ENCODE peak calls at places on chromosome 13, in eight cellular contexts. One of them, this sample, is unnamed.
A peak's percentile ranks its signal among the peaks of the same experiment; 100 is the strongest.

GRCh38 chr13:53191091-53191490 is 162.5 kb downstream of the OLFM4 start:
- DNase-seq in endodermal cell: peak; percentile 81
- DNase-seq in astrocyte of the spinal cord: no peak
- DNase-seq in Calu3: no peak
- DNase-seq in tibial artery: no peak
- DNase-seq in activated B cell treated with CpG ODN at 0.5 μM for 24 hours: no peak
- DNase-seq in neural progenitor cell: peak; percentile 82
- DNase-seq in Peyer's patch: no peak
- DNase-seq in this sample: no peak

GRCh38 chr13:37929308-37929707 is 59.7 kb upstream of the TRPC4 start:
- DNase-seq in Calu3: no peak
- DNase-seq in astrocyte of the spinal cord: no peak
- DNase-seq in endodermal cell: no peak
- DNase-seq in activated B cell treated with CpG ODN at 0.5 μM for 24 hours: no peak
- DNase-seq in neural progenitor cell: peak; percentile 22
- DNase-seq in Peyer's patch: no peak
- DNase-seq in tibial artery: no peak
- DNase-seq in this sample: no peak

GRCh38 chr13:41494202-41494601 is 36.9 kb downstream of the RGCC start:
- DNase-seq in Peyer's patch: no peak
- DNase-seq in neural progenitor cell: no peak
- DNase-seq in astrocyte of the spinal cord: no peak
- DNase-seq in tibial artery: no peak
- DNase-seq in Calu3: no peak
- DNase-seq in endodermal cell: no peak
- DNase-seq in activated B cell treated with CpG ODN at 0.5 μM for 24 hours: no peak
- DNase-seq in this sample: no peak

GRCh38 chr13:53445682-53446081 is 417.1 kb downstream of the OLFM4 start:
- DNase-seq in Peyer's patch: no peak
- DNase-seq in activated B cell treated with CpG ODN at 0.5 μM for 24 hours: no peak
- DNase-seq in astrocyte of the spinal cord: no peak
- DNase-seq in Calu3: no peak
- DNase-seq in neural progenitor cell: no peak
- DNase-seq in tibial artery: no peak
- DNase-seq in endodermal cell: no peak
- DNase-seq in this sample: no peak

GRCh38 chr13:95067303-95067702 is 233.9 kb downstream of the ABCC4 start:
- DNase-seq in endodermal cell: no peak
- DNase-seq in astrocyte of the spinal cord: peak; percentile 15
- DNase-seq in neural progenitor cell: no peak
- DNase-seq in activated B cell treated with CpG ODN at 0.5 μM for 24 hours: no peak
- DNase-seq in Calu3: no peak
- DNase-seq in tibial artery: no peak
- DNase-seq in Peyer's patch: no peak
- DNase-seq in this sample: no peak

GRCh38 chr13:43805071-43805468 is 18.3 kb upstream of the ENOX1 start:
- DNase-seq in Calu3: peak; percentile 2
- DNase-seq in astrocyte of the spinal cord: peak; percentile 95
- DNase-seq in endodermal cell: peak; percentile 52
- DNase-seq in neural progenitor cell: no peak
- DNase-seq in Peyer's patch: no peak
- DNase-seq in tibial artery: no peak
- DNase-seq in activated B cell treated with CpG ODN at 0.5 μM for 24 hours: no peak
- DNase-seq in this sample: no peak

GRCh38 chr13:88063741-88064140 is 392.6 kb downstream of the SLITRK5 start:
- DNase-seq in Peyer's patch: no peak
- DNase-seq in tibial artery: no peak
- DNase-seq in neural progenitor cell: no peak
- DNase-seq in astrocyte of the spinal cord: peak; percentile 17
- DNase-seq in endodermal cell: no peak
- DNase-seq in activated B cell treated with CpG ODN at 0.5 μM for 24 hours: no peak
- DNase-seq in Calu3: no peak
- DNase-seq in this sample: no peak

GRCh38 chr13:44576396-44577235 is 486 bp upstream of the TSC22D1 start:
- DNase-seq in Peyer's patch: peak; percentile 57
- DNase-seq in neural progenitor cell: peak; percentile 62
- DNase-seq in Calu3: peak; percentile 31
- DNase-seq in tibial artery: no peak
- DNase-seq in astrocyte of the spinal cord: no peak
- DNase-seq in endodermal cell: peak; percentile 67
- DNase-seq in activated B cell treated with CpG ODN at 0.5 μM for 24 hours: no peak
- DNase-seq in this sample: no peak

GRCh38 chr13:47112205-47112896 is 215.5 kb upstream of the HTR2A start:
- DNase-seq in endodermal cell: peak; percentile 64
- DNase-seq in tibial artery: no peak
- DNase-seq in Calu3: no peak
- DNase-seq in neural progenitor cell: peak; percentile 65
- DNase-seq in activated B cell treated with CpG ODN at 0.5 μM for 24 hours: no peak
- DNase-seq in astrocyte of the spinal cord: peak; percentile 13
- DNase-seq in Peyer's patch: no peak
- DNase-seq in this sample: no peak

GRCh38 chr13:23175920-23176319 is 4.9 kb upstream of the SGCG start:
- DNase-seq in Calu3: no peak
- DNase-seq in tibial artery: no peak
- DNase-seq in activated B cell treated with CpG ODN at 0.5 μM for 24 hours: no peak
- DNase-seq in Peyer's patch: no peak
- DNase-seq in astrocyte of the spinal cord: peak; percentile 5
- DNase-seq in neural progenitor cell: no peak
- DNase-seq in endodermal cell: no peak
- DNase-seq in this sample: no peak

GRCh38 chr13:41049480-41049879 is 11.8 kb upstream of the WBP4 start:
- DNase-seq in neural progenitor cell: no peak
- DNase-seq in activated B cell treated with CpG ODN at 0.5 μM for 24 hours: no peak
- DNase-seq in Peyer's patch: no peak
- DNase-seq in tibial artery: no peak
- DNase-seq in endodermal cell: no peak
- DNase-seq in astrocyte of the spinal cord: no peak
- DNase-seq in Calu3: no peak
- DNase-seq in this sample: no peak

GRCh38 chr13:113754691-113755090 is 4.3 kb upstream of the TMEM255B start:
- DNase-seq in Peyer's patch: no peak
- DNase-seq in endodermal cell: no peak
- DNase-seq in astrocyte of the spinal cord: no peak
- DNase-seq in Calu3: no peak
- DNase-seq in tibial artery: no peak
- DNase-seq in activated B cell treated with CpG ODN at 0.5 μM for 24 hours: no peak
- DNase-seq in neural progenitor cell: no peak
- DNase-seq in this sample: no peak

GRCh38 chr13:19072543-19072942 is 109.1 kb downstream of the TUBA3C start:
- DNase-seq in tibial artery: no peak
- DNase-seq in endodermal cell: no peak
- DNase-seq in astrocyte of the spinal cord: no peak
- DNase-seq in activated B cell treated with CpG ODN at 0.5 μM for 24 hours: no peak
- DNase-seq in Calu3: no peak
- DNase-seq in Peyer's patch: no peak
- DNase-seq in neural progenitor cell: no peak
- DNase-seq in this sample: no peak

GRCh38 chr13:109735567-109735966 is 50.8 kb downstream of the IRS2 start:
- DNase-seq in Peyer's patch: no peak
- DNase-seq in endodermal cell: peak; percentile 1
- DNase-seq in tibial artery: no peak
- DNase-seq in Calu3: no peak
- DNase-seq in activated B cell treated with CpG ODN at 0.5 μM for 24 hours: no peak
- DNase-seq in astrocyte of the spinal cord: peak; percentile 5
- DNase-seq in neural progenitor cell: no peak
- DNase-seq in this sample: no peak

GRCh38 chr13:109782066-109782822 is 4.1 kb downstream of the IRS2 start:
- DNase-seq in neural progenitor cell: no peak
- DNase-seq in activated B cell treated with CpG ODN at 0.5 μM for 24 hours: no peak
- DNase-seq in Calu3: no peak
- DNase-seq in endodermal cell: no peak
- DNase-seq in Peyer's patch: no peak
- DNase-seq in astrocyte of the spinal cord: no peak
- DNase-seq in tibial artery: no peak
- DNase-seq in this sample: no peak

GRCh38 chr13:46796129-46796514 is 839 bp downstream of the ESD start:
- DNase-seq in neural progenitor cell: no peak
- DNase-seq in endodermal cell: no peak
- DNase-seq in tibial artery: no peak
- DNase-seq in activated B cell treated with CpG ODN at 0.5 μM for 24 hours: no peak
- DNase-seq in Peyer's patch: no peak
- DNase-seq in astrocyte of the spinal cord: no peak
- DNase-seq in Calu3: no peak
- DNase-seq in this sample: no peak

GRCh38 chr13:95083758-95084157 is 217.5 kb downstream of the ABCC4 start:
- DNase-seq in Peyer's patch: no peak
- DNase-seq in tibial artery: no peak
- DNase-seq in astrocyte of the spinal cord: peak; percentile 68
- DNase-seq in endodermal cell: no peak
- DNase-seq in neural progenitor cell: no peak
- DNase-seq in Calu3: no peak
- DNase-seq in activated B cell treated with CpG ODN at 0.5 μM for 24 hours: no peak
- DNase-seq in this sample: no peak

GRCh38 chr13:94480672-94481145 is 1.2 kb upstream of the DCT start:
- DNase-seq in Peyer's patch: no peak
- DNase-seq in activated B cell treated with CpG ODN at 0.5 μM for 24 hours: no peak
- DNase-seq in neural progenitor cell: no peak
- DNase-seq in astrocyte of the spinal cord: peak; percentile 55
- DNase-seq in endodermal cell: no peak
- DNase-seq in tibial artery: no peak
- DNase-seq in Calu3: no peak
- DNase-seq in this sample: no peak

GRCh38 chr13:110116072-110116487 is 190.9 kb downstream of the COL4A1 start:
- DNase-seq in endodermal cell: peak; percentile 91
- DNase-seq in tibial artery: no peak
- DNase-seq in Calu3: peak; percentile 63
- DNase-seq in neural progenitor cell: peak; percentile 86
- DNase-seq in Peyer's patch: peak; percentile 67
- DNase-seq in astrocyte of the spinal cord: peak; percentile 49
- DNase-seq in activated B cell treated with CpG ODN at 0.5 μM for 24 hours: peak; percentile 29
- DNase-seq in this sample: peak; percentile 57

GRCh38 chr13:44015808-44016207 is 136.1 kb downstream of the LACC1 start:
- DNase-seq in tibial artery: no peak
- DNase-seq in astrocyte of the spinal cord: no peak
- DNase-seq in activated B cell treated with CpG ODN at 0.5 μM for 24 hours: no peak
- DNase-seq in neural progenitor cell: no peak
- DNase-seq in Calu3: no peak
- DNase-seq in endodermal cell: no peak
- DNase-seq in Peyer's patch: no peak
- DNase-seq in this sample: no peak

GRCh38 chr13:46288570-46289259 is 77.0 kb downstream of the LRRC63 start:
- DNase-seq in activated B cell treated with CpG ODN at 0.5 μM for 24 hours: no peak
- DNase-seq in neural progenitor cell: peak; percentile 68
- DNase-seq in tibial artery: no peak
- DNase-seq in endodermal cell: no peak
- DNase-seq in Peyer's patch: no peak
- DNase-seq in astrocyte of the spinal cord: peak; percentile 45
- DNase-seq in Calu3: peak; percentile 15
- DNase-seq in this sample: no peak

GRCh38 chr13:39530996-39531395 is 72.0 kb downstream of the LHFPL6 start:
- DNase-seq in endodermal cell: no peak
- DNase-seq in tibial artery: no peak
- DNase-seq in astrocyte of the spinal cord: no peak
- DNase-seq in neural progenitor cell: no peak
- DNase-seq in activated B cell treated with CpG ODN at 0.5 μM for 24 hours: no peak
- DNase-seq in Calu3: no peak
- DNase-seq in Peyer's patch: no peak
- DNase-seq in this sample: no peak

GRCh38 chr13:86108334-86108733 is 309.1 kb upstream of the SLITRK6 start:
- DNase-seq in Calu3: no peak
- DNase-seq in Peyer's patch: no peak
- DNase-seq in activated B cell treated with CpG ODN at 0.5 μM for 24 hours: no peak
- DNase-seq in astrocyte of the spinal cord: no peak
- DNase-seq in endodermal cell: no peak
- DNase-seq in tibial artery: no peak
- DNase-seq in neural progenitor cell: no peak
- DNase-seq in this sample: no peak

DNA sequence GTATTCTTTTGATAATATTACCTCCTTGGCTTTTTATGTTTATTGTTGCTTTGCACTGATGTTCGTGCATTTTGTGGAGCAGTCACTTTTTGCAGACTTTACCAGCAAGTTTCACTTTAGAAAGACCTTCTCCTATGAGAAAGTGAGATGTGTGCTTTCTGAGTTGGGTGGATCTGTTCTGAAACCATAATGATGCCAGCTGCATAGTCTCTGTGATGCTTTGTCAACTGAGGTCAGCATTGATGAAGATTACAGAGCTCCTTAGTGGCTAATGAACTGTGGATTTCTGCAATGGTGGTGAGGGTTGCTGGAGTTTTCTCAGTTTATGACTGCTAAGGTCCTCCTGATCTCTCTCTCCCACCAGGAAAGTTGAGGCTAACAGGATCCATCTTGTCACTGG is 309.9 kb upstream of the SLITRK6 start:
- DNase-seq in neural progenitor cell: no peak
- DNase-seq in astrocyte of the spinal cord: no peak
- DNase-seq in tibial artery: no peak
- DNase-seq in Calu3: no peak
- DNase-seq in activated B cell treated with CpG ODN at 0.5 μM for 24 hours: no peak
- DNase-seq in Peyer's patch: no peak
- DNase-seq in endodermal cell: no peak
- DNase-seq in this sample: no peak
- TF ChIP-seq CTCF in neural progenitor cell: no peak
- TF ChIP-seq CTCF in astrocyte of the spinal cord: no peak
- TF ChIP-seq CTCF in tibial artery: no peak
- TF ChIP-seq CTCF in Calu3: no peak
- TF ChIP-seq CTCF in activated B cell treated with CpG ODN at 0.5 μM for 24 hours: no peak
- TF ChIP-seq CTCF in Peyer's patch: no peak
- TF ChIP-seq CTCF in endodermal cell: no peak
- TF ChIP-seq CTCF in this sample: no peak

GRCh38 chr13:59475911-59476310 is 687.8 kb downstream of the DIAPH3 start:
- DNase-seq in Peyer's patch: no peak
- DNase-seq in endodermal cell: no peak
- DNase-seq in Calu3: no peak
- DNase-seq in activated B cell treated with CpG ODN at 0.5 μM for 24 hours: no peak
- DNase-seq in tibial artery: no peak
- DNase-seq in astrocyte of the spinal cord: no peak
- DNase-seq in neural progenitor cell: no peak
- DNase-seq in this sample: no peak
- TF ChIP-seq CTCF in Peyer's patch: no peak
- TF ChIP-seq CTCF in endodermal cell: no peak
- TF ChIP-seq CTCF in Calu3: no peak
- TF ChIP-seq CTCF in activated B cell treated with CpG ODN at 0.5 μM for 24 hours: no peak
- TF ChIP-seq CTCF in tibial artery: no peak
- TF ChIP-seq CTCF in astrocyte of the spinal cord: no peak
- TF ChIP-seq CTCF in neural progenitor cell: no peak
- TF ChIP-seq CTCF in this sample: no peak

GRCh38 chr13:99606322-99607089 is 105.2 kb downstream of the TM9SF2 start:
- DNase-seq in astrocyte of the spinal cord: peak; percentile 82
- DNase-seq in tibial artery: peak; percentile 93
- DNase-seq in endodermal cell: peak; percentile 98
- DNase-seq in Peyer's patch: peak; percentile 94
- DNase-seq in activated B cell treated with CpG ODN at 0.5 μM for 24 hours: peak; percentile 86
- DNase-seq in Calu3: peak; percentile 71
- DNase-seq in neural progenitor cell: peak; percentile 94
- DNase-seq in this sample: peak; percentile 70
- TF ChIP-seq CTCF in astrocyte of the spinal cord: no peak
- TF ChIP-seq CTCF in tibial artery: no peak
- TF ChIP-seq CTCF in endodermal cell: no peak
- TF ChIP-seq CTCF in Peyer's patch: no peak
- TF ChIP-seq CTCF in activated B cell treated with CpG ODN at 0.5 μM for 24 hours: no peak
- TF ChIP-seq CTCF in Calu3: no peak
- TF ChIP-seq CTCF in neural progenitor cell: no peak
- TF ChIP-seq CTCF in this sample: peak; percentile 22

DNA sequence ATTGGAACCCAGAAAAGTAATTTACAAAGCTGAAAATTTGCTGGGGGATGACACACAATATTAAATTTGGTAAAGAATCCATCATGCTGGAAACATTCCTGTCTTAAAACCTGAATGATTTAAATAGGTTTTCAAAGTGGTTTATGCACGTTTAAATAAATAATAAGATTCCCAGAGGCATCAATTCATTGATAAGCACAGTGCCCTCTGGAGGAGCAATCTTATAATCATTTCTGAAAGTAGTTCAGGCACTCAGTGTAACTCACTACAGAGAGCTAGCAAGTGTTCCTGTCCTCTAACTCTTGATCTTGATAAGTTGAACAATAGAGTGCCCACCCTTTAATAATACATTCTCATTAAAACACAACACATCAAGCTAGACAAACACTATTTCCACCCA is 43.5 kb upstream of the SHISA2 start:
- DNase-seq in Peyer's patch: no peak
- DNase-seq in Calu3: no peak
- DNase-seq in astrocyte of the spinal cord: no peak
- DNase-seq in neural progenitor cell: no peak
- DNase-seq in activated B cell treated with CpG ODN at 0.5 μM for 24 hours: no peak
- DNase-seq in endodermal cell: no peak
- DNase-seq in tibial artery: no peak
- DNase-seq in this sample: no peak
- TF ChIP-seq CTCF in Peyer's patch: no peak
- TF ChIP-seq CTCF in Calu3: no peak
- TF ChIP-seq CTCF in astrocyte of the spinal cord: no peak
- TF ChIP-seq CTCF in neural progenitor cell: peak; percentile 50
- TF ChIP-seq CTCF in activated B cell treated with CpG ODN at 0.5 μM for 24 hours: no peak
- TF ChIP-seq CTCF in endodermal cell: peak; percentile 66
- TF ChIP-seq CTCF in tibial artery: no peak
- TF ChIP-seq CTCF in this sample: peak; percentile 10

This sample was measured in D721Med.